ENCODE peak calls at places on chromosomes 12 and 14, in six cellular contexts. One of them, this sample, is unnamed. For H3K36me3, H3K4me1 and H3K9me3, the result is how much of the 10 kb centered on the place peaks cover.

GRCh38 chr12:69115099-69115498 is 124.3 kb upstream of the CPSF6 start:
- DNase-seq in PC-3: no peak
- DNase-seq in tibial artery: no peak
- DNase-seq in gastrocnemius medialis: no peak
- DNase-seq in uterus: no peak
- DNase-seq in MM.1S: no peak
- DNase-seq in this sample: no peak

GRCh38 chr14:22071001-22071400 is 397.4 kb upstream of the OR4E1 start:
- DNase-seq in PC-3: no peak
- DNase-seq in tibial artery: no peak
- DNase-seq in gastrocnemius medialis: no peak
- DNase-seq in uterus: no peak
- DNase-seq in MM.1S: peak
- DNase-seq in this sample: no peak

GRCh38 chr12:53219116-53219955 is 12.3 kb upstream of the ITGB7 start:
- DNase-seq in PC-3: peak
- DNase-seq in tibial artery: no peak
- DNase-seq in gastrocnemius medialis: no peak
- DNase-seq in uterus: no peak
- DNase-seq in MM.1S: peak
- DNase-seq in this sample: no peak

GRCh38 chr14:74549588-74549987 is 56.0 kb downstream of the ISCA2 start:
- DNase-seq in PC-3: peak
- DNase-seq in tibial artery: no peak
- DNase-seq in gastrocnemius medialis: no peak
- DNase-seq in uterus: no peak
- DNase-seq in MM.1S: no peak
- DNase-seq in this sample: no peak

GRCh38 chr14:61671086-61671485 is 24.2 kb upstream of the HIF1A start:
- DNase-seq in PC-3: no peak
- DNase-seq in tibial artery: no peak
- DNase-seq in gastrocnemius medialis: no peak
- DNase-seq in uterus: no peak
- DNase-seq in MM.1S: peak
- DNase-seq in this sample: no peak

GRCh38 chr14:24430143-24430681 is 458 bp downstream of the KHNYN start:
- DNase-seq in PC-3: peak
- DNase-seq in tibial artery: peak
- DNase-seq in gastrocnemius medialis: peak
- DNase-seq in uterus: peak
- DNase-seq in MM.1S: peak
- DNase-seq in this sample: peak

GRCh38 chr14:105294142-105294597 is 6.6 kb downstream of the BRF1 start:
- DNase-seq in PC-3: no peak
- DNase-seq in tibial artery: no peak
- DNase-seq in gastrocnemius medialis: no peak
- DNase-seq in uterus: no peak
- DNase-seq in MM.1S: no peak
- DNase-seq in this sample: no peak

GRCh38 chr14:104353921-104354701 is 215.7 kb downstream of the KIF26A start:
- DNase-seq in PC-3: no peak
- DNase-seq in tibial artery: peak
- DNase-seq in gastrocnemius medialis: no peak
- DNase-seq in uterus: peak
- DNase-seq in MM.1S: no peak
- DNase-seq in this sample: no peak

GRCh38 chr14:59123975-59124374 is 64.5 kb upstream of the DAAM1 start:
- DNase-seq in PC-3: peak
- DNase-seq in tibial artery: no peak
- DNase-seq in gastrocnemius medialis: no peak
- DNase-seq in uterus: no peak
- DNase-seq in MM.1S: no peak
- DNase-seq in this sample: no peak

GRCh38 chr14:32724864-32725550 is 213.7 kb upstream of the NPAS3 start:
- DNase-seq in PC-3: peak
- DNase-seq in tibial artery: no peak
- DNase-seq in gastrocnemius medialis: no peak
- DNase-seq in uterus: no peak
- DNase-seq in MM.1S: no peak
- DNase-seq in this sample: no peak

GRCh38 chr12:45338272-45338671 is 122.4 kb downstream of the ANO6 start:
- DNase-seq in PC-3: no peak
- DNase-seq in tibial artery: no peak
- DNase-seq in gastrocnemius medialis: no peak
- DNase-seq in uterus: no peak
- DNase-seq in MM.1S: no peak
- DNase-seq in this sample: no peak

GRCh38 chr12:52139579-52140062 is 52.2 kb downstream of the KRT80 start:
- DNase-seq in PC-3: peak
- DNase-seq in tibial artery: no peak
- DNase-seq in gastrocnemius medialis: no peak
- DNase-seq in uterus: no peak
- DNase-seq in MM.1S: peak
- DNase-seq in this sample: no peak

GRCh38 chr12:6765048-6765633 is 1.0 kb upstream of the PTMS start:
- DNase-seq in PC-3: peak
- DNase-seq in tibial artery: no peak
- DNase-seq in gastrocnemius medialis: no peak
- DNase-seq in uterus: no peak
- DNase-seq in MM.1S: no peak
- DNase-seq in this sample: no peak

GRCh38 chr14:102215071-102215470 is 75.4 kb downstream of the WDR20 start:
- DNase-seq in PC-3: peak
- DNase-seq in tibial artery: peak
- DNase-seq in gastrocnemius medialis: peak
- DNase-seq in uterus: peak
- DNase-seq in MM.1S: no peak
- DNase-seq in this sample: no peak

GRCh38 chr12:69578283-69578682 is 7.0 kb upstream of the CCT2 start:
- DNase-seq in PC-3: no peak
- DNase-seq in tibial artery: no peak
- DNase-seq in gastrocnemius medialis: no peak
- DNase-seq in uterus: no peak
- DNase-seq in MM.1S: no peak
- DNase-seq in this sample: no peak

GRCh38 chr14:44384093-44384492 is 123.0 kb downstream of the FSCB start:
- DNase-seq in PC-3: no peak
- DNase-seq in tibial artery: no peak
- DNase-seq in gastrocnemius medialis: no peak
- DNase-seq in uterus: no peak
- DNase-seq in MM.1S: no peak
- DNase-seq in this sample: no peak

GRCh38 chr14:92040431-92041040 is 677 bp upstream of the TRIP11 start:
- DNase-seq in PC-3: peak
- DNase-seq in tibial artery: no peak
- DNase-seq in gastrocnemius medialis: no peak
- DNase-seq in uterus: no peak
- DNase-seq in MM.1S: peak
- DNase-seq in this sample: peak

GRCh38 chr12:114294303-114294685 is 111.7 kb downstream of the TBX5 start:
- DNase-seq in PC-3: no peak
- DNase-seq in tibial artery: no peak
- DNase-seq in gastrocnemius medialis: no peak
- DNase-seq in uterus: no peak
- DNase-seq in MM.1S: no peak
- DNase-seq in this sample: no peak

GRCh38 chr14:61264699-61265098 is 16.4 kb downstream of the TMEM30B start:
- DNase-seq in PC-3: no peak
- DNase-seq in tibial artery: no peak
- DNase-seq in gastrocnemius medialis: no peak
- DNase-seq in uterus: no peak
- DNase-seq in MM.1S: no peak
- DNase-seq in this sample: no peak

GRCh38 chr14:101587403-101587998 is 26.2 kb downstream of the DIO3 start:
- DNase-seq in PC-3: no peak
- DNase-seq in tibial artery: no peak
- DNase-seq in gastrocnemius medialis: no peak
- DNase-seq in uterus: no peak
- DNase-seq in MM.1S: no peak
- DNase-seq in this sample: no peak

GRCh38 chr14:103205541-103205906 is 82.3 kb downstream of the TNFAIP2 start:
- DNase-seq in PC-3: no peak
- DNase-seq in tibial artery: no peak
- DNase-seq in gastrocnemius medialis: no peak
- DNase-seq in uterus: peak
- DNase-seq in MM.1S: no peak
- DNase-seq in this sample: no peak

GRCh38 chr12:112427760-112428159 is 9.0 kb downstream of the PTPN11 start:
- DNase-seq in PC-3: no peak
- DNase-seq in tibial artery: no peak
- DNase-seq in gastrocnemius medialis: no peak
- DNase-seq in uterus: no peak
- DNase-seq in MM.1S: no peak
- DNase-seq in this sample: no peak
- H3K36me3 ChIP-seq in PC-3: under half
- H3K36me3 ChIP-seq in tibial artery: under half
- H3K36me3 ChIP-seq in gastrocnemius medialis: under half
- H3K36me3 ChIP-seq in uterus: under half
- H3K36me3 ChIP-seq in MM.1S: under half
- H3K36me3 ChIP-seq in this sample: under half

DNA sequence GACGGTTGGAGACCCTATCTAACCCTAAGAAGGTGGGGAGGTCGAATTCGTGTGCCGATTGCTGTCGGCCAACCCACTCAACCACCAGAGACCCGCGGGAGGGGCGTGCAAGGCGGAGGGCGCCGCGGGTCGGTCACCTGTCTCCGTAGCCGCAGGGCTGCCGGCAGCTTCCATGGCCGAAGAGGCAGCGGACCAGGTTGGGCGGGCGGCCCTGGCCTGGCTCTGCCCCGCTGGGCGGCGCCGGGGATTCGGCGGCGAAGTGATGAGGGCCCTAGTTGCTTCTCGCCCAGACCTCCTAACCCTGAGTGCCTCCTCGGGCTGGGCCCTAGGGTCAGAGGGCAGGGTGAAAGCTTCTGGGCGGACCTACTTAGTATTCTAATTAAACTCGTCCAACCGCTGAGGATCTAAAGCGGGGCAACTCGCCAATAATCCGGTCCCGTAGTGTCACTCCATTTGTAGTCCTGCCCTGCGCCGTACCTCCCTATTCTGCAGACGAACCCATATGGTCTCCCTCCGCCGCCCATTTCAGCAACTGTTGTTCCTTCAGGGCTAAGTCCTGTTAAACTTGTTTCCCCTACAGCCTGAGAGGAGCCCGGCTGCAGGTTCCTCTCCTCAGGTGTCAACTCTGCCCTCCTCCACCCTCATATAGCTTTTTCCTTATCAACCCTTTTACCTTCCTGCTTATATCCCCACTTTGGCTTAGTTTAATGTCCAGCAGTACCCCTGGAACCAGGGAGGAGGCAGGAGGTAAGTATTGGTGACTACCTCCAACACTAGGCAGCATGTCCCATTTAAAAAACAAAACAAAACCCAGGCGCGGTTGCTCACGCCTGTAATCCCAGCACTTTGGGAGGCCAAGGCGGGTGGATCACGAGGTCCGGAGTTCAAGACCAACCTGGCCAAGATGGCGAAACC is at the start of gene PYM1:
- DNase-seq in PC-3: peak
- DNase-seq in tibial artery: peak
- DNase-seq in gastrocnemius medialis: peak
- DNase-seq in uterus: peak
- DNase-seq in MM.1S: peak
- DNase-seq in this sample: peak
- H3K4me1 ChIP-seq in PC-3: under half
- H3K4me1 ChIP-seq in tibial artery: under half
- H3K4me1 ChIP-seq in gastrocnemius medialis: under half
- H3K4me1 ChIP-seq in uterus: under half
- H3K4me1 ChIP-seq in MM.1S: under half
- H3K4me1 ChIP-seq in this sample: half or more

DNA sequence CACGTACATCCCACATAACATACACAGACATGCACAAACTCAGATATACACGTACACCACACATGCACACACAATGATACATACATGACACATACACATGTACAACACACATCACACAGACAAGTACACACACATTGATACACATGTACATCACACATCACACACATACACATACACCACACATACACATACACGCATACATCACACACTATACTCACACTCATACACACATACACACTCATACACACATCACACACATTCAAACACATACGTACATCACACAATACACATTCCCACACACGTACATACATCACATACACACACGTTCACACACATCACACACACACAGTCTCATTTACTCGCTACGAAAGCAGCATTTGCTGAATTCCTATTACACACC is 4.5 kb downstream of the ZNF605 start:
- DNase-seq in PC-3: no peak
- DNase-seq in tibial artery: no peak
- DNase-seq in gastrocnemius medialis: no peak
- DNase-seq in uterus: no peak
- DNase-seq in MM.1S: no peak
- DNase-seq in this sample: no peak
- H3K9me3 ChIP-seq in PC-3: under half
- H3K9me3 ChIP-seq in tibial artery: half or more
- H3K9me3 ChIP-seq in gastrocnemius medialis: under half
- H3K9me3 ChIP-seq in uterus: under half
- H3K9me3 ChIP-seq in MM.1S: under half
- H3K9me3 ChIP-seq in this sample: under half

GRCh38 chr12:57737467-57738141 is 938 bp downstream of the AGAP2 start:
- DNase-seq in PC-3: no peak
- DNase-seq in tibial artery: no peak
- DNase-seq in gastrocnemius medialis: no peak
- DNase-seq in uterus: no peak
- DNase-seq in MM.1S: no peak
- DNase-seq in this sample: no peak
- H3K36me3 ChIP-seq in PC-3: under half
- H3K36me3 ChIP-seq in tibial artery: under half
- H3K36me3 ChIP-seq in gastrocnemius medialis: under half
- H3K36me3 ChIP-seq in uterus: under half
- H3K36me3 ChIP-seq in MM.1S: under half
- H3K36me3 ChIP-seq in this sample: under half

GRCh38 chr14:89310211-89310610 is 106.8 kb downstream of the FOXN3 start:
- DNase-seq in PC-3: no peak
- DNase-seq in tibial artery: no peak
- DNase-seq in gastrocnemius medialis: no peak
- DNase-seq in uterus: no peak
- DNase-seq in MM.1S: no peak
- DNase-seq in this sample: no peak

GRCh38 chr14:89308232-89308959 is 108.6 kb downstream of the FOXN3 start:
- DNase-seq in PC-3: peak
- DNase-seq in tibial artery: no peak
- DNase-seq in gastrocnemius medialis: no peak
- DNase-seq in uterus: no peak
- DNase-seq in MM.1S: no peak
- DNase-seq in this sample: no peak

GRCh38 chr14:89309670-89310177 is 107.3 kb downstream of the FOXN3 start:
- DNase-seq in PC-3: no peak
- DNase-seq in tibial artery: no peak
- DNase-seq in gastrocnemius medialis: no peak
- DNase-seq in uterus: no peak
- DNase-seq in MM.1S: no peak
- DNase-seq in this sample: no peak

GRCh38 chr14:89304972-89305703 is 111.9 kb downstream of the FOXN3 start:
- DNase-seq in PC-3: peak
- DNase-seq in tibial artery: peak
- DNase-seq in gastrocnemius medialis: no peak
- DNase-seq in uterus: peak
- DNase-seq in MM.1S: peak
- DNase-seq in this sample: no peak

GRCh38 chr14:89307409-89307808 is 109.6 kb downstream of the FOXN3 start:
- DNase-seq in PC-3: no peak
- DNase-seq in tibial artery: no peak
- DNase-seq in gastrocnemius medialis: peak
- DNase-seq in uterus: no peak
- DNase-seq in MM.1S: no peak
- DNase-seq in this sample: no peak
- H3K4me1 ChIP-seq in PC-3: under half
- H3K4me1 ChIP-seq in tibial artery: under half
- H3K4me1 ChIP-seq in gastrocnemius medialis: half or more
- H3K4me1 ChIP-seq in uterus: under half
- H3K4me1 ChIP-seq in MM.1S: under half
- H3K4me1 ChIP-seq in this sample: half or more

This sample was measured in esophagus muscularis mucosa.